ENCODE peak calls at places on chromosomes 13 and 19, in five cellular contexts. T is kidney epithelial cell, V is WERI-Rb-1, D is uterus, R is cardiac muscle cell. F is an unnamed sample. For H3K27me3, the result is how much of the 10 kb centered on the place peaks cover.

GRCh38 chr13:21124853-21125252 is 51.5 kb downstream of the SKA3 start:
- DNase-seq in T (peak), V (peak), D (no peak), R (peak), F (peak)

GRCh38 chr13:99363949-99364348 is 56.8 kb upstream of the GPR183 start:
- DNase-seq in T (no peak), V (no peak), D (no peak), R (no peak), F (peak)

GRCh38 chr13:30690282-30691188 is 44.8 kb upstream of the ALOX5AP start:
- DNase-seq in T (peak), V (no peak), D (peak), R (peak), F (peak)

GRCh38 chr13:98557934-98558630 is 18.8 kb downstream of the STK24 start:
- DNase-seq in T (no peak), V (peak), D (no peak), R (no peak), F (no peak)

GRCh38 chr13:108070491-108070890 is 144.8 kb downstream of the LIG4 start:
- DNase-seq in T (no peak), V (no peak), D (no peak), R (no peak), F (no peak)

GRCh38 chr19:7554990-7555864 is 19.7 kb downstream of the PNPLA6 start:
- DNase-seq in T (no peak), V (no peak), D (no peak), R (no peak), F (no peak)

GRCh38 chr13:31437975-31438374 is 238.2 kb downstream of the B3GLCT start:
- DNase-seq in T (no peak), V (no peak), D (no peak), R (no peak), F (no peak)

GRCh38 chr19:46863818-46864629 is 3.2 kb downstream of the ARHGAP35 start:
- DNase-seq in T (no peak), V (no peak), D (peak), R (peak), F (peak)

GRCh38 chr13:26488236-26489028 is 69.1 kb upstream of the WASF3 start:
- DNase-seq in T (no peak), V (peak), D (no peak), R (no peak), F (no peak)

GRCh38 chr19:8304841-8305621 is 3.1 kb downstream of the CD320 start:
- DNase-seq in T (no peak), V (peak), D (peak), R (no peak), F (no peak)

GRCh38 chr13:99370476-99371272 is 63.5 kb upstream of the GPR183 start:
- DNase-seq in T (no peak), V (peak), D (no peak), R (no peak), F (peak)

GRCh38 chr13:39815345-39816111 is 160.1 kb downstream of the COG6 start:
- DNase-seq in T (no peak), V (no peak), D (no peak), R (peak), F (no peak)

GRCh38 chr13:45048890-45049407 is 59.6 kb downstream of the GPALPP1 start:
- DNase-seq in T (no peak), V (no peak), D (no peak), R (no peak), F (no peak)

GRCh38 chr13:114152831-114153371 is 20.5 kb upstream of the RASA3 start:
- DNase-seq in T (no peak), V (no peak), D (no peak), R (peak), F (no peak)

GRCh38 chr13:92842145-92842544 is 384.5 kb upstream of the GPC6 start:
- DNase-seq in T (peak), V (no peak), D (no peak), R (peak), F (peak)

GRCh38 chr13:109737046-109737573 is 49.3 kb downstream of the IRS2 start:
- DNase-seq in T (no peak), V (no peak), D (no peak), R (no peak), F (peak)

GRCh38 chr13:25249001-25249543 is 38.2 kb downstream of the MTMR6 start:
- DNase-seq in T (peak), V (peak), D (no peak), R (peak), F (no peak)

GRCh38 chr13:38042771-38043170 is 173.2 kb upstream of the TRPC4 start:
- DNase-seq in T (no peak), V (no peak), D (no peak), R (peak), F (no peak)

GRCh38 chr19:22708983-22709382 is 74.9 kb downstream of the ZNF492 start:
- DNase-seq in T (no peak), V (no peak), D (no peak), R (no peak), F (no peak)

GRCh38 chr19:35157431-35157830 is 2.9 kb downstream of the FXYD5 start:
- DNase-seq in T (no peak), V (no peak), D (no peak), R (no peak), F (no peak)

GRCh38 chr13:23615677-23616076 is 45.5 kb downstream of the TNFRSF19 start:
- DNase-seq in T (peak), V (no peak), D (no peak), R (no peak), F (no peak)

GRCh38 chr13:98487016-98487415 is 89.9 kb downstream of the STK24 start:
- DNase-seq in T (no peak), V (no peak), D (no peak), R (no peak), F (no peak)

GRCh38 chr19:46634656-46635218 is 1.3 kb downstream of the GNG8 start:
- DNase-seq in T (no peak), V (peak), D (no peak), R (no peak), F (no peak)

DNA sequence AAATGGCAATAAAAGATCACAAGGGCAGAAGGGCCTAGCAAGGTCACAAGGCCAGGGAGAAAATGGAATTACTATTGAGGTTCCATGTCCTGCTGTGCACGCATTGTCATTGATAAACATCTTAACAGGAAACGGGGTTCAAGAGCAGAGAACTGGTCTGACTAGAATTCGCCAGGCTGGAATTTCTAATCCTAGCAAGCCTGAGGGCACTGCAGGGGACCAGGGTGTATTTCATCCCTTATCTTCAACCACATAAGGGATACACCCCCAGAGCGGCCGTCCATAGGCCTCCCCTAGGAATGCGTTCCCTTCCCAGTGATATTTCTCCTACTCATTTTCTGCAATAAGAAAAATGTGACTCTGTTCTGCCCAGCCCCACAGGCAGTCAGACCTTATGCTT is 19.5 kb downstream of the ERICH4 start:
- DNase-seq in T (no peak), V (no peak), D (no peak), R (no peak), F (no peak)
- H3K27me3 ChIP-seq in T (under half), V (half or more), D (under half), R (under half), F (half or more)

GRCh38 chr13:59728896-59729545 is 434.7 kb downstream of the DIAPH3 start:
- DNase-seq in T (no peak), V (peak), D (no peak), R (no peak), F (no peak)
- H3K27me3 ChIP-seq in T (under half), V (under half), D (under half), R (under half), F (under half)

GRCh38 chr19:843180-843835 is 2.5 kb downstream of the PRTN3 start:
- DNase-seq in T (no peak), V (peak), D (no peak), R (no peak), F (no peak)
- H3K27me3 ChIP-seq in T (under half), V (under half), D (under half), R (under half), F (under half)

GRCh38 chr19:41320568-41320967 is 10.6 kb downstream of the CCDC97 start:
- DNase-seq in T (no peak), V (no peak), D (no peak), R (no peak), F (no peak)
- H3K27me3 ChIP-seq in T (under half), V (under half), D (under half), R (under half), F (under half)